ENCODE peak calls at places on chromosomes 5 and 9, in seven cellular contexts. N, X, O, P, E, H and V are unnamed samples.

GRCh38 chr5:78611161-78611605 is 37.4 kb downstream of the LHFPL2 start:
- DNase-seq in H (no peak), P (no peak), N (no peak), X (no peak), O (no peak), E (no peak), V (no peak)

GRCh38 chr5:36079200-36079761 is 12.6 kb upstream of the UGT3A2 start:
- DNase-seq in H (no peak), P (no peak), O (peak; percentile 14), N (no peak), E (no peak), X (no peak), V (no peak)

GRCh38 chr9:77417570-77417969 is 230.6 kb downstream of the GNA14 start:
- DNase-seq in O (no peak), P (no peak), X (no peak), E (no peak), H (no peak), N (no peak), V (no peak)

GRCh38 chr5:35771321-35771720 is 85.4 kb upstream of the IL7R start:
- DNase-seq in O (no peak), P (no peak), N (no peak), H (no peak), X (no peak), E (no peak), V (no peak)

GRCh38 chr5:151617841-151618710 is 26.9 kb upstream of the FAT2 start:
- DNase-seq in N (no peak), E (no peak), O (no peak), X (no peak), H (no peak), P (no peak), V (no peak)

GRCh38 chr9:127990539-127990938 is 9.8 kb upstream of the EEIG1 start:
- DNase-seq in H (no peak), O (no peak), P (no peak), X (no peak), N (no peak), E (no peak), V (no peak)

GRCh38 chr9:34869390-34869789 is 88.7 kb upstream of the PHF24 start:
- DNase-seq in H (no peak), X (no peak), N (no peak), E (no peak), O (no peak), P (no peak), V (no peak)

GRCh38 chr9:23467276-23467675 is 358.8 kb downstream of the ELAVL2 start:
- DNase-seq in O (no peak), X (no peak), P (no peak), H (no peak), E (no peak), N (no peak), V (no peak)

GRCh38 chr5:79561525-79561893 is 47.6 kb upstream of the HOMER1 start:
- DNase-seq in O (no peak), X (no peak), H (no peak), E (no peak), N (no peak), P (peak; percentile 25), V (no peak)

GRCh38 chr9:91690540-91691249 is 259.3 kb downstream of the ROR2 start:
- DNase-seq in H (no peak), N (no peak), E (no peak), P (no peak), X (no peak), O (no peak), V (no peak)

GRCh38 chr5:91727452-91727851 is 344.3 kb upstream of the ARRDC3 start:
- DNase-seq in H (no peak), N (no peak), X (no peak), O (no peak), E (no peak), P (no peak), V (no peak)

GRCh38 chr5:14812166-14812565 is 59.4 kb downstream of the ANKH start:
- DNase-seq in P (no peak), O (no peak), E (no peak), N (no peak), X (no peak), H (no peak), V (no peak)